ENCODE peak calls at places on chromosomes 2 and 18, in seven cellular contexts. One of them, this sample, is unnamed.

GRCh38 chr2:68811364-68811763 is 59.8 kb downstream of the BMP10 start:
- DNase-seq in OCI-LY7: no peak
- DNase-seq in GM23338: no peak
- DNase-seq in neural progenitor cell: no peak
- DNase-seq in hepatocyte: no peak
- DNase-seq in GM23248: peak
- DNase-seq in PC-3: peak
- DNase-seq in this sample: no peak

GRCh38 chr2:55063713-55064323 is 13.6 kb upstream of the RTN4 start:
- DNase-seq in OCI-LY7: peak
- DNase-seq in GM23338: no peak
- DNase-seq in neural progenitor cell: no peak
- DNase-seq in hepatocyte: no peak
- DNase-seq in GM23248: no peak
- DNase-seq in PC-3: no peak
- DNase-seq in this sample: no peak

GRCh38 chr2:239897596-239898235 is 127.4 kb downstream of the NDUFA10 start:
- DNase-seq in OCI-LY7: no peak
- DNase-seq in GM23338: no peak
- DNase-seq in neural progenitor cell: no peak
- DNase-seq in hepatocyte: no peak
- DNase-seq in GM23248: no peak
- DNase-seq in PC-3: no peak
- DNase-seq in this sample: no peak

GRCh38 chr2:45688479-45689298 is 37.2 kb downstream of the PRKCE start:
- DNase-seq in OCI-LY7: no peak
- DNase-seq in GM23338: no peak
- DNase-seq in neural progenitor cell: no peak
- DNase-seq in hepatocyte: no peak
- DNase-seq in GM23248: peak
- DNase-seq in PC-3: no peak
- DNase-seq in this sample: no peak

GRCh38 chr2:187553908-187554703 is at the start of gene TFPI:
- DNase-seq in OCI-LY7: no peak
- DNase-seq in GM23338: peak
- DNase-seq in neural progenitor cell: peak
- DNase-seq in hepatocyte: peak
- DNase-seq in GM23248: peak
- DNase-seq in PC-3: peak
- DNase-seq in this sample: no peak

GRCh38 chr2:37287966-37288365 is 36.7 kb downstream of the PRKD3 start:
- DNase-seq in OCI-LY7: peak
- DNase-seq in GM23338: peak
- DNase-seq in neural progenitor cell: peak
- DNase-seq in hepatocyte: peak
- DNase-seq in GM23248: no peak
- DNase-seq in PC-3: peak
- DNase-seq in this sample: peak

GRCh38 chr2:66334237-66335054 is 100.5 kb upstream of the MEIS1 start:
- DNase-seq in OCI-LY7: no peak
- DNase-seq in GM23338: peak
- DNase-seq in neural progenitor cell: peak
- DNase-seq in hepatocyte: no peak
- DNase-seq in GM23248: peak
- DNase-seq in PC-3: peak
- DNase-seq in this sample: no peak

GRCh38 chr18:9811978-9812377 is 73.8 kb upstream of the TXNDC2 start:
- DNase-seq in OCI-LY7: no peak
- DNase-seq in GM23338: peak
- DNase-seq in neural progenitor cell: no peak
- DNase-seq in hepatocyte: no peak
- DNase-seq in GM23248: no peak
- DNase-seq in PC-3: no peak
- DNase-seq in this sample: no peak

GRCh38 chr2:72917875-72918660 is 749 bp downstream of the EMX1 start:
- DNase-seq in OCI-LY7: no peak
- DNase-seq in GM23338: peak
- DNase-seq in neural progenitor cell: peak
- DNase-seq in hepatocyte: no peak
- DNase-seq in GM23248: no peak
- DNase-seq in PC-3: no peak
- DNase-seq in this sample: peak

GRCh38 chr18:35387367-35387685 is 10.2 kb upstream of the ZNF396 start:
- DNase-seq in OCI-LY7: no peak
- DNase-seq in GM23338: no peak
- DNase-seq in neural progenitor cell: no peak
- DNase-seq in hepatocyte: no peak
- DNase-seq in GM23248: no peak
- DNase-seq in PC-3: no peak
- DNase-seq in this sample: no peak

GRCh38 chr2:65161551-65162100 is 31.7 kb upstream of the RAB1A start:
- DNase-seq in OCI-LY7: no peak
- DNase-seq in GM23338: peak
- DNase-seq in neural progenitor cell: peak
- DNase-seq in hepatocyte: no peak
- DNase-seq in GM23248: no peak
- DNase-seq in PC-3: peak
- DNase-seq in this sample: no peak

GRCh38 chr2:237509905-237510304 is 22.9 kb downstream of the MLPH start:
- DNase-seq in OCI-LY7: no peak
- DNase-seq in GM23338: no peak
- DNase-seq in neural progenitor cell: no peak
- DNase-seq in hepatocyte: no peak
- DNase-seq in GM23248: no peak
- DNase-seq in PC-3: no peak
- DNase-seq in this sample: no peak

GRCh38 chr2:46332686-46333281 is 35.6 kb downstream of the EPAS1 start:
- DNase-seq in OCI-LY7: no peak
- DNase-seq in GM23338: no peak
- DNase-seq in neural progenitor cell: no peak
- DNase-seq in hepatocyte: no peak
- DNase-seq in GM23248: peak
- DNase-seq in PC-3: peak
- DNase-seq in this sample: no peak

GRCh38 chr2:216780843-216781242 is 79.0 kb downstream of the TNP1 start:
- DNase-seq in OCI-LY7: no peak
- DNase-seq in GM23338: no peak
- DNase-seq in neural progenitor cell: no peak
- DNase-seq in hepatocyte: no peak
- DNase-seq in GM23248: no peak
- DNase-seq in PC-3: no peak
- DNase-seq in this sample: no peak

GRCh38 chr2:120691410-120691809 is 44.3 kb upstream of the GLI2 start:
- DNase-seq in OCI-LY7: no peak
- DNase-seq in GM23338: no peak
- DNase-seq in neural progenitor cell: no peak
- DNase-seq in hepatocyte: no peak
- DNase-seq in GM23248: no peak
- DNase-seq in PC-3: no peak
- DNase-seq in this sample: no peak

GRCh38 chr2:149733936-149734685 is 146.5 kb upstream of the MMADHC start:
- DNase-seq in OCI-LY7: no peak
- DNase-seq in GM23338: peak
- DNase-seq in neural progenitor cell: no peak
- DNase-seq in hepatocyte: peak
- DNase-seq in GM23248: peak
- DNase-seq in PC-3: peak
- DNase-seq in this sample: peak

GRCh38 chr2:225025917-225026571 is 16.2 kb downstream of the DOCK10 start:
- DNase-seq in OCI-LY7: no peak
- DNase-seq in GM23338: no peak
- DNase-seq in neural progenitor cell: no peak
- DNase-seq in hepatocyte: no peak
- DNase-seq in GM23248: peak
- DNase-seq in PC-3: peak
- DNase-seq in this sample: no peak

GRCh38 chr18:46542545-46542944 is 114.5 kb downstream of the LOXHD1 start:
- DNase-seq in OCI-LY7: no peak
- DNase-seq in GM23338: peak
- DNase-seq in neural progenitor cell: peak
- DNase-seq in hepatocyte: peak
- DNase-seq in GM23248: peak
- DNase-seq in PC-3: peak
- DNase-seq in this sample: no peak

GRCh38 chr2:108363048-108363899 is 14.5 kb upstream of the SULT1C4 start:
- DNase-seq in OCI-LY7: no peak
- DNase-seq in GM23338: no peak
- DNase-seq in neural progenitor cell: no peak
- DNase-seq in hepatocyte: no peak
- DNase-seq in GM23248: no peak
- DNase-seq in PC-3: peak
- DNase-seq in this sample: no peak

GRCh38 chr2:128498589-128498988 is 179.9 kb upstream of the HS6ST1 start:
- DNase-seq in OCI-LY7: no peak
- DNase-seq in GM23338: no peak
- DNase-seq in neural progenitor cell: no peak
- DNase-seq in hepatocyte: no peak
- DNase-seq in GM23248: no peak
- DNase-seq in PC-3: no peak
- DNase-seq in this sample: no peak

GRCh38 chr2:95296036-95296435 is 1.1 kb upstream of the KCNIP3 start:
- DNase-seq in OCI-LY7: no peak
- DNase-seq in GM23338: no peak
- DNase-seq in neural progenitor cell: peak
- DNase-seq in hepatocyte: no peak
- DNase-seq in GM23248: no peak
- DNase-seq in PC-3: no peak
- DNase-seq in this sample: no peak

GRCh38 chr2:47359375-47359868 is 43.5 kb upstream of the MSH2 start:
- DNase-seq in OCI-LY7: no peak
- DNase-seq in GM23338: no peak
- DNase-seq in neural progenitor cell: no peak
- DNase-seq in hepatocyte: no peak
- DNase-seq in GM23248: no peak
- DNase-seq in PC-3: no peak
- DNase-seq in this sample: no peak

GRCh38 chr2:47357475-47357874 is 45.5 kb upstream of the MSH2 start:
- DNase-seq in OCI-LY7: no peak
- DNase-seq in GM23338: no peak
- DNase-seq in neural progenitor cell: no peak
- DNase-seq in hepatocyte: peak
- DNase-seq in GM23248: peak
- DNase-seq in PC-3: peak
- DNase-seq in this sample: no peak

GRCh38 chr2:47354817-47355653 is 47.9 kb upstream of the MSH2 start:
- DNase-seq in OCI-LY7: no peak
- DNase-seq in GM23338: no peak
- DNase-seq in neural progenitor cell: no peak
- DNase-seq in hepatocyte: no peak
- DNase-seq in GM23248: no peak
- DNase-seq in PC-3: no peak
- DNase-seq in this sample: no peak

GRCh38 chr2:47360283-47360682 is 42.7 kb upstream of the MSH2 start:
- DNase-seq in OCI-LY7: no peak
- DNase-seq in GM23338: no peak
- DNase-seq in neural progenitor cell: no peak
- DNase-seq in hepatocyte: peak
- DNase-seq in GM23248: no peak
- DNase-seq in PC-3: no peak
- DNase-seq in this sample: no peak

GRCh38 chr2:47360937-47361336 is 42.0 kb upstream of the MSH2 start:
- DNase-seq in OCI-LY7: no peak
- DNase-seq in GM23338: no peak
- DNase-seq in neural progenitor cell: no peak
- DNase-seq in hepatocyte: peak
- DNase-seq in GM23248: peak
- DNase-seq in PC-3: peak
- DNase-seq in this sample: no peak
- TF ChIP-seq EZH2phosphoT487 in OCI-LY7: no peak
- TF ChIP-seq EZH2phosphoT487 in GM23338: no peak
- TF ChIP-seq EZH2phosphoT487 in neural progenitor cell: no peak
- TF ChIP-seq EZH2phosphoT487 in hepatocyte: no peak
- TF ChIP-seq EZH2phosphoT487 in GM23248: no peak
- TF ChIP-seq EZH2phosphoT487 in PC-3: no peak
- TF ChIP-seq EZH2phosphoT487 in this sample: no peak

DNA sequence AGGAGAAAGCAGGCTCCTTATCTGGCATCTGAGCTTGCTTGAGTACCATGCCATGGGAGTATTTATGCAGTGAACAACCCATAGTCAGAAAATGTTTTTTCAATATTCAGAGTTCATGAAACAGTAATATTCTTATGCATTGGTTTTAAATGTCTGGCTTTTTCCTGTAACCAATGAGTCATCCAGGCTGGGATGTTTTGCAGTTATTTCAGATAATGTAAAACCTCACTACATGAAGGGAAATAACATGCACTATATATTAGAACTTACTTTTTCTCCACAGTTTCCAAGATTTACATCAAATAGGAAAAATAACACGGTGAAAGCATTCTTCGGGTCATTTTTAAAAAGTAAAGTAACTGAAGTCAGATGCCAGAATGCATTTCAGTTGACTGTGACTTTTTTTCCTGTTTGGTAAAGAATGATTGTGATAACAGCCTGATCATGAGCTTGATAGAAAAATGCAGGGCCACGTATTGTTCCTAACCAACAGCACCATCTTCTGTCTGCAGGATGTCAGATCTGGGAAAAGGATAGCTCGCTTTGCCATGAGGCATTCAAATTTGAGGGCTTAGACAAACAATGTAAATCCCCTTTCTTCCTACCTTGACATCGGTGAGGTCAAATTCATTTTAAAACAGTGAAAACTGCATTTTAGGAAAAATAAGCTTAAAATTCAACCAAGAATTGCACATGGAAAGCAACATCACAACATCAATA is 152.8 kb downstream of the DSC3 start:
- DNase-seq in OCI-LY7: peak
- DNase-seq in GM23338: peak
- DNase-seq in neural progenitor cell: peak
- DNase-seq in hepatocyte: peak
- DNase-seq in GM23248: no peak
- DNase-seq in PC-3: peak
- DNase-seq in this sample: peak
- TF ChIP-seq EZH2phosphoT487 in OCI-LY7: no peak
- TF ChIP-seq EZH2phosphoT487 in GM23338: no peak
- TF ChIP-seq EZH2phosphoT487 in neural progenitor cell: no peak
- TF ChIP-seq EZH2phosphoT487 in hepatocyte: no peak
- TF ChIP-seq EZH2phosphoT487 in GM23248: no peak
- TF ChIP-seq EZH2phosphoT487 in PC-3: no peak
- TF ChIP-seq EZH2phosphoT487 in this sample: no peak

DNA sequence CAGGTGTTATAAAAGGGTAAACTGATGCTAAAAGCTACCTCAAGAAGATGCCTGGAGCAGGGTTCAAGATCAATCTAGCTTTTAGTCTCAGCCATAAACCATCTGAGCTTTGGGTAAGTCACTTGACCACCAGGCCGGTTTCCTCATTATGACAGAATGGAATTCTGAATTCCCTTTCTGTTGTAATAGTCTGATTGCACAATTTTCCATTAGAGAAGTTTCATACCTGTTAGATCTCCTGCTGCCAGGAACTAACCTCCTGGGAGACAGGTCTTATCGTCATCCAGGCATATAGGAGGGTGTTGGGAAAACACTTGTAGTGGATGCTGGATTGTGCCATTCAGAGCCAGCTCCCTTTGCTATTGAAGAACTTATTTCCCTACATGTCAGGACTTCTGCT is 272.5 kb downstream of the TDRD15 start:
- DNase-seq in OCI-LY7: no peak
- DNase-seq in GM23338: no peak
- DNase-seq in neural progenitor cell: no peak
- DNase-seq in hepatocyte: no peak
- DNase-seq in GM23248: no peak
- DNase-seq in PC-3: no peak
- DNase-seq in this sample: no peak
- TF ChIP-seq EZH2phosphoT487 in OCI-LY7: no peak
- TF ChIP-seq EZH2phosphoT487 in GM23338: no peak
- TF ChIP-seq EZH2phosphoT487 in neural progenitor cell: no peak
- TF ChIP-seq EZH2phosphoT487 in hepatocyte: no peak
- TF ChIP-seq EZH2phosphoT487 in GM23248: no peak
- TF ChIP-seq EZH2phosphoT487 in PC-3: no peak
- TF ChIP-seq EZH2phosphoT487 in this sample: no peak

GRCh38 chr2:137161250-137161649 is 395.9 kb downstream of the THSD7B start:
- DNase-seq in OCI-LY7: no peak
- DNase-seq in GM23338: no peak
- DNase-seq in neural progenitor cell: no peak
- DNase-seq in hepatocyte: no peak
- DNase-seq in GM23248: peak
- DNase-seq in PC-3: no peak
- DNase-seq in this sample: no peak
- TF ChIP-seq EZH2phosphoT487 in OCI-LY7: no peak
- TF ChIP-seq EZH2phosphoT487 in GM23338: no peak
- TF ChIP-seq EZH2phosphoT487 in neural progenitor cell: no peak
- TF ChIP-seq EZH2phosphoT487 in hepatocyte: no peak
- TF ChIP-seq EZH2phosphoT487 in GM23248: no peak
- TF ChIP-seq EZH2phosphoT487 in PC-3: no peak
- TF ChIP-seq EZH2phosphoT487 in this sample: no peak

This sample was measured in SK-N-SH.